ENCODE peak calls at places on chromosomes 6 and 20, in four cellular contexts. S, D, M and E are unnamed samples.

GRCh38 chr6:92777146-92777740 is 642.1 kb downstream of the EPHA7 start:
- DNase-seq in S (no peak), D (peak; percentile 20), M (no peak), E (peak; percentile 29)

GRCh38 chr20:23419995-23420901 is 1.0 kb downstream of the NAPB start:
- DNase-seq in S (peak; percentile 49), D (peak; percentile 48), M (peak; percentile 65), E (no peak)

GRCh38 chr6:14354919-14355572 is 237.5 kb downstream of the CD83 start:
- DNase-seq in S (no peak), D (peak; percentile 2), M (peak; percentile 87), E (no peak)

GRCh38 chr6:16146527-16146955 is 17.7 kb downstream of the MYLIP start:
- DNase-seq in S (no peak), D (no peak), M (peak; percentile 55), E (no peak)

GRCh38 chr6:99096186-99096585 is 148.4 kb upstream of the FBXL4 start:
- DNase-seq in S (no peak), D (no peak), M (no peak), E (no peak)

GRCh38 chr6:45590751-45591184 is 213.0 kb upstream of the SUPT3H start:
- DNase-seq in S (no peak), D (no peak), M (no peak), E (no peak)

GRCh38 chr20:44089987-44090674 is 96.9 kb downstream of the JPH2 start:
- DNase-seq in S (no peak), D (no peak), M (no peak), E (no peak)

GRCh38 chr20:50578778-50579165 is 68.6 kb downstream of the PTPN1 start:
- DNase-seq in S (no peak), D (no peak), M (no peak), E (no peak)

GRCh38 chr20:438581-439469 is 23.5 kb downstream of the TBC1D20 start:
- DNase-seq in S (peak; percentile 29), D (peak; percentile 23), M (peak; percentile 55), E (no peak)

GRCh38 chr20:61494763-61495595 is 242.9 kb downstream of the CDH4 start:
- DNase-seq in S (no peak), D (no peak), M (no peak), E (no peak)

GRCh38 chr6:108492131-108492766 is 68.5 kb upstream of the FOXO3 start:
- DNase-seq in S (no peak), D (peak; percentile 50), M (no peak), E (no peak)

GRCh38 chr6:139194740-139195139 is 59.9 kb downstream of the HECA start:
- DNase-seq in S (no peak), D (no peak), M (no peak), E (no peak)

GRCh38 chr6:79421001-79421411 is 116.2 kb downstream of the LCA5 start:
- DNase-seq in S (no peak), D (peak; percentile 24), M (no peak), E (no peak)

GRCh38 chr20:57620999-57621398 is 773 bp upstream of the ZBP1 start:
- DNase-seq in S (no peak), D (no peak), M (peak; percentile 30), E (no peak)

GRCh38 chr6:6007311-6008113 is 787 bp upstream of the NRN1 start:
- DNase-seq in S (no peak), D (no peak), M (no peak), E (peak; percentile 71)

GRCh38 chr6:165456327-165456726 is 146.9 kb upstream of the C6orf118 start:
- DNase-seq in S (no peak), D (no peak), M (no peak), E (no peak)

GRCh38 chr6:138492871-138493270 is 6.4 kb downstream of the NHSL1 start:
- DNase-seq in S (no peak), D (no peak), M (no peak), E (no peak)

GRCh38 chr6:30685977-30686907 is at the start of gene PPP1R18:
- DNase-seq in S (peak; percentile 80), D (peak; percentile 32), M (peak; percentile 95), E (peak; percentile 45)

GRCh38 chr6:138891255-138891986 is 95.5 kb downstream of the ECT2L start:
- DNase-seq in S (no peak), D (no peak), M (no peak), E (no peak)

GRCh38 chr20:46558511-46558959 is 8.1 kb upstream of the OCSTAMP start:
- DNase-seq in S (no peak), D (no peak), M (peak; percentile 68), E (no peak)

GRCh38 chr6:155340464-155341129 is 26.3 kb upstream of the TFB1M start:
- DNase-seq in S (no peak), D (no peak), M (no peak), E (no peak)

GRCh38 chr6:111845441-111845871 is 27.8 kb downstream of the FYN start:
- DNase-seq in S (no peak), D (no peak), M (no peak), E (no peak)

GRCh38 chr6:164563866-164564265 is 745.5 kb downstream of the C6orf118 start:
- DNase-seq in S (no peak), D (peak; percentile 52), M (no peak), E (no peak)

GRCh38 chr6:3638662-3639061 is 112.9 kb downstream of the PXDC1 start:
- DNase-seq in S (no peak), D (no peak), M (no peak), E (no peak)

GRCh38 chr6:75524322-75524972 is 30.8 kb upstream of the FILIP1 start:
- DNase-seq in S (no peak), D (no peak), M (no peak), E (no peak)

GRCh38 chr20:49505518-49505917 is 23.1 kb upstream of the KCNB1 start:
- DNase-seq in S (no peak), D (peak; percentile 32), M (peak; percentile 74), E (peak; percentile 75)

GRCh38 chr20:32524871-32525501 is 60.1 kb downstream of the NOL4L start:
- DNase-seq in S (no peak), D (peak; percentile 50), M (peak; percentile 92), E (peak; percentile 91)

GRCh38 chr6:2630362-2630761 is 120.4 kb downstream of the MYLK4 start:
- DNase-seq in S (no peak), D (no peak), M (peak; percentile 80), E (no peak)

GRCh38 chr6:149261364-149261763 is 56.1 kb upstream of the TAB2 start:
- DNase-seq in S (no peak), D (no peak), M (no peak), E (no peak)

GRCh38 chr20:51014797-51015722 is 7.8 kb downstream of the KCNG1 start:
- DNase-seq in S (no peak), D (peak; percentile 24), M (no peak), E (peak; percentile 50)

GRCh38 chr6:16723833-16724232 is 37.4 kb downstream of the ATXN1 start:
- DNase-seq in S (no peak), D (no peak), M (peak; percentile 44), E (no peak)

GRCh38 chr6:116034327-116034726 is 26.4 kb downstream of the FRK start:
- DNase-seq in S (no peak), D (peak; percentile 53), M (no peak), E (no peak)

GRCh38 chr20:20160513-20160912 is 108.2 kb downstream of the CFAP61 start:
- DNase-seq in S (no peak), D (no peak), M (no peak), E (no peak)

GRCh38 chr6:154515808-154516207 is 5.3 kb upstream of the CNKSR3 start:
- DNase-seq in S (no peak), D (no peak), M (no peak), E (no peak)

GRCh38 chr20:1684872-1685271 is 27.3 kb upstream of the SIRPG start:
- DNase-seq in S (no peak), D (no peak), M (no peak), E (no peak)